ENCODE peak calls at places on chromosomes 7 and 10, in eight cellular contexts. K is upper lobe of left lung, W is neuronal stem cell, X is PC-9, P is tibial artery, H is adrenal gland, A is psoas muscle, O is stomach. R is an unnamed sample. For H3K4me1 and H3K9me3, the result is how much of the 10 kb centered on the place peaks cover.

GRCh38 chr10:112951349-112952281 is 1.6 kb downstream of the TCF7L2 start:
- DNase-seq in K (peak), W (peak), X (peak), P (peak), H (peak), A (peak), O (peak), R (no peak)

GRCh38 chr10:22436526-22436892 is 91.2 kb downstream of the SPAG6 start:
- DNase-seq in K (peak), W (no peak), X (no peak), P (no peak), H (no peak), A (no peak), O (no peak), R (no peak)

GRCh38 chr10:1074063-1074747 is 18.0 kb downstream of the WDR37 start:
- DNase-seq in K (no peak), W (no peak), X (no peak), P (no peak), H (no peak), A (no peak), O (no peak), R (no peak)

GRCh38 chr10:78356291-78356915 is 322.7 kb downstream of the RPS24 start:
- DNase-seq in K (no peak), W (no peak), X (no peak), P (no peak), H (no peak), A (no peak), O (no peak), R (no peak)

GRCh38 chr10:117166420-117167345 is 28.6 kb upstream of the VAX1 start:
- DNase-seq in K (no peak), W (no peak), X (no peak), P (no peak), H (no peak), A (no peak), O (no peak), R (no peak)

GRCh38 chr7:83921798-83922607 is 272.6 kb downstream of the SEMA3A start:
- DNase-seq in K (no peak), W (no peak), X (no peak), P (no peak), H (no peak), A (no peak), O (no peak), R (no peak)

GRCh38 chr10:7562026-7562425 is 104.7 kb downstream of the ITIH5 start:
- DNase-seq in K (no peak), W (no peak), X (no peak), P (no peak), H (no peak), A (no peak), O (no peak), R (no peak)

GRCh38 chr7:4861673-4862072 is at the start of gene PAPOLB:
- DNase-seq in K (no peak), W (no peak), X (no peak), P (no peak), H (no peak), A (no peak), O (no peak), R (no peak)

GRCh38 chr7:130488376-130489139 is 3.3 kb upstream of the MEST start:
- DNase-seq in K (no peak), W (no peak), X (no peak), P (no peak), H (no peak), A (no peak), O (no peak), R (no peak)

GRCh38 chr7:801940-802364 is 30.3 kb upstream of the SUN1 start:
- DNase-seq in K (peak), W (no peak), X (peak), P (peak), H (peak), A (peak), O (peak), R (no peak)

GRCh38 chr10:77163670-77164348 is 473.8 kb downstream of the KCNMA1 start:
- DNase-seq in K (no peak), W (no peak), X (peak), P (peak), H (peak), A (peak), O (no peak), R (no peak)

GRCh38 chr10:118447478-118447877 is 105.4 kb upstream of the FAM204A start:
- DNase-seq in K (no peak), W (no peak), X (peak), P (peak), H (peak), A (peak), O (no peak), R (no peak)

GRCh38 chr7:27172388-27172774 is 1.7 kb downstream of the HOXA10 start:
- DNase-seq in K (peak), W (no peak), X (no peak), P (peak), H (no peak), A (peak), O (no peak), R (no peak)

GRCh38 chr7:118232837-118233236 is 8.3 kb downstream of the ANKRD7 start:
- DNase-seq in K (no peak), W (no peak), X (no peak), P (no peak), H (no peak), A (no peak), O (no peak), R (no peak)

GRCh38 chr10:97518601-97519043 is 19.9 kb downstream of the UBTD1 start:
- DNase-seq in K (no peak), W (no peak), X (no peak), P (no peak), H (no peak), A (no peak), O (no peak), R (no peak)
- H3K4me1 ChIP-seq in K (under half), W (under half), X (under half), P (under half), H (under half), A (half or more), O (under half), R (under half)

GRCh38 chr10:71975891-71976725 is 11.9 kb downstream of the CHST3 start:
- DNase-seq in K (no peak), W (no peak), X (peak), P (peak), H (peak), A (peak), O (peak), R (no peak)
- H3K27ac ChIP-seq in K (peak), W (peak), X (peak), P (peak), H (peak), A (peak), O (peak), R (no peak)

GRCh38 chr7:158054081-158054480 is 533.5 kb downstream of the PTPRN2 start:
- DNase-seq in K (no peak), W (no peak), X (no peak), P (no peak), H (no peak), A (no peak), O (no peak), R (no peak)
- H3K9me3 ChIP-seq in K (under half), W (under half), X (under half), P (under half), H (under half), A (under half), O (under half), R (under half)

DNA sequence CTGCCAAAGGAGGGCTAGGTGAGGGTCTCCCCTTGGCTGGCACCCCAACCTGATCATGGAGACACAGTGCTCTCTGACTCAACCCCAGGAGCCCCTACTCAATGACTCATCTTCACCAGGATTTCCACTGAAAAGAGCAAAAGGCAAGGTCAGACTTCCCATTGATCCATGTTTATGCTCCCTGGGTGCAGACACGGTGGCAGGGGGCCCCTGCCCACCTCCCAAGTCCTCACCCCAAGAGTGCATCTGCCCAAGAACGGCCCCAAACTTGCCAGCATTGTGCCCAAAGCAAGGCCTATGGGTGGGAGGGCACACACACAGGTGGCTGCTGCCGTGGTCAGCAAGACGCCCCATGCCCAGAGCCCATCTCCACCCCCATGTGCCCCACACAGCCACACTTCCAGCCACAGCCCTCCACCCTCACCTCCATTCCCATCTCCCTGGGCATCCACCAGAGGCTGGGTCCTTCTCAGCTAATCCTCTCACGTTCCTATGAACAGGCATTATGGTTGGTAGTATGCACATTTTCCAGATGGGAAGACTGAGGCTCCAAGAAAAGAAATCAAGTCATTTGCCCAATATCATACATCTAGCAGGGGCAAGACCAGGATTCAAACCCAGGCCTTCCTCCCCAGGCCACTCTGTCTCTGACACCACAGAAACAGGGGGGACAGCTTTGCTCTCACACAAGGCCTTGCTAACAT is 31.3 kb downstream of the FAM53B start:
- DNase-seq in K (no peak), W (no peak), X (no peak), P (no peak), H (no peak), A (peak), O (no peak), R (no peak)
- H3K4me1 ChIP-seq in K (half or more), W (under half), X (under half), P (under half), H (under half), A (half or more), O (half or more), R (under half)

GRCh38 chr10:72292223-72292691 is 18.5 kb downstream of the DDIT4 start:
- DNase-seq in K (no peak), W (no peak), X (peak), P (no peak), H (no peak), A (no peak), O (peak), R (no peak)
- H3K27ac ChIP-seq in K (no peak), W (no peak), X (peak), P (no peak), H (no peak), A (no peak), O (no peak), R (no peak)

DNA sequence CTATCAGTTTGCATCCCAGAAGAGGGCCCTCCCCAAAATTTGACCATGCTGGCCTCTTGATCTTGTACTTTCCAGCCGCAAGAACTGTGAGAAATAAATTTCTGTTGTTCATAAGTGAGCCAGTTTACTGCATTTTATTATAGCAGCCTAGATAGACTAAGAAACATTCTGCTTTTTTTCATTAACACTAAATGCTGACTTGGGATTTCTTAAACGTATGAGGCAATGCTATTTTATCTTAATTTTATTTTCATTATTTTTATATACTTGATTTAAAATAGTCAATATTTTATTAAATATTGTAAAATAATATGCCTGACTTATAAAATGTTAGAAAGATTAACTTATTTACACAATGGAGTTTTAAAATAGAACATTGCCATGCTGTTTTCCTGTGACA is 341.8 kb upstream of the CNTNAP2 start:
- DNase-seq in K (no peak), W (no peak), X (no peak), P (no peak), H (no peak), A (no peak), O (no peak), R (no peak)
- H3K9me3 ChIP-seq in K (under half), W (under half), X (under half), P (under half), H (under half), A (under half), O (under half), R (under half)

DNA sequence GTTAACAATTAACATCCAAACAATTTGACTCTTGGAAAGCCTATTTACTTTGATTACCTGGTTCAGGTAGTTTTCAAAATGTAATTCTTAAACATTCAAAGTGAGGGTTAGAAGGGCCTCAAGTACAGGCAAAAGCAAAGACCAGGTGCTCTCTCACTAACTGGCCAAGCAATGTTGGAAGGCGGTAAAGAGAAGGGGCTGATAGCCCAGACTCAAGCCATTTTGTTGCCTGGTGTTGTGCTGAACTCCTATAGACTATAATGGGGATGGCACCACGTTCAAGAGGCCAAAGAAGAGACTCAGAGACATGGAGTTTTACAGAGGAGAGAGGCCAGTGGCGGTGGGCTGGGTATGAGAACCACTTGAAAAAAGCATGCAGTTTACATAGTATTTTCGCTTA is 12.6 kb upstream of the ADD3 start:
- DNase-seq in K (no peak), W (no peak), X (no peak), P (no peak), H (no peak), A (no peak), O (no peak), R (no peak)
- H3K4me1 ChIP-seq in K (under half), W (under half), X (under half), P (under half), H (under half), A (under half), O (under half), R (under half)

GRCh38 chr10:131092416-131092815 is 219.1 kb downstream of the TCERG1L start:
- DNase-seq in K (no peak), W (no peak), X (no peak), P (no peak), H (no peak), A (no peak), O (no peak), R (no peak)

GRCh38 chr10:131094406-131095108 is 217.0 kb downstream of the TCERG1L start:
- DNase-seq in K (no peak), W (no peak), X (no peak), P (no peak), H (peak), A (peak), O (no peak), R (no peak)

GRCh38 chr10:131092876-131093275 is 218.6 kb downstream of the TCERG1L start:
- DNase-seq in K (no peak), W (no peak), X (no peak), P (no peak), H (no peak), A (no peak), O (no peak), R (no peak)

GRCh38 chr10:131093795-131094366 is 217.6 kb downstream of the TCERG1L start:
- DNase-seq in K (no peak), W (no peak), X (no peak), P (no peak), H (peak), A (no peak), O (no peak), R (no peak)

GRCh38 chr10:131093346-131093745 is 218.2 kb downstream of the TCERG1L start:
- DNase-seq in K (no peak), W (no peak), X (no peak), P (no peak), H (no peak), A (no peak), O (no peak), R (no peak)
- H3K27ac ChIP-seq in K (no peak), W (no peak), X (no peak), P (no peak), H (no peak), A (no peak), O (no peak), R (no peak)

GRCh38 chr10:131277969-131278368 is 33.6 kb downstream of the TCERG1L start:
- DNase-seq in K (no peak), W (no peak), X (no peak), P (no peak), H (no peak), A (no peak), O (no peak), R (no peak)

GRCh38 chr10:131279516-131279915 is 32.0 kb downstream of the TCERG1L start:
- DNase-seq in K (no peak), W (no peak), X (no peak), P (no peak), H (no peak), A (no peak), O (no peak), R (no peak)

GRCh38 chr10:131277278-131277677 is 34.2 kb downstream of the TCERG1L start:
- DNase-seq in K (no peak), W (no peak), X (no peak), P (no peak), H (no peak), A (no peak), O (no peak), R (no peak)

GRCh38 chr10:131282961-131283360 is 28.6 kb downstream of the TCERG1L start:
- DNase-seq in K (no peak), W (no peak), X (no peak), P (no peak), H (no peak), A (no peak), O (no peak), R (no peak)

GRCh38 chr10:131280101-131280500 is 31.4 kb downstream of the TCERG1L start:
- DNase-seq in K (no peak), W (no peak), X (no peak), P (no peak), H (no peak), A (no peak), O (no peak), R (no peak)
- H3K9me3 ChIP-seq in K (under half), W (under half), X (under half), P (under half), H (under half), A (under half), O (under half), R (under half)

GRCh38 chr10:12707461-12708185 is 293.9 kb downstream of the CCDC3 start:
- DNase-seq in K (no peak), W (no peak), X (peak), P (peak), H (peak), A (no peak), O (peak), R (no peak)
- H3K4me1 ChIP-seq in K (under half), W (under half), X (half or more), P (under half), H (under half), A (under half), O (under half), R (under half)